ENCODE peak calls at places on chromosomes 3 and 15, in nine cellular contexts. D is mesenchymal stem cell, H is DND-41, S is osteoblast, E is aorta, C is A549, I is lung, P is stomach, Y is psoas muscle. F is an unnamed sample. For H3K4me1, the result is how much of the 10 kb centered on the place peaks cover.

GRCh38 chr15:85639752-85640381 is 154.9 kb downstream of the KLHL25 start:
- DNase-seq in D (peak), H (no peak), S (peak), E (no peak), C (no peak), I (no peak), P (no peak), Y (no peak), F (no peak)

GRCh38 chr15:71195242-71195641 is 80.0 kb downstream of the THSD4 start:
- DNase-seq in D (no peak), H (no peak), S (no peak), E (no peak), C (peak), I (no peak), P (no peak), Y (no peak), F (no peak)

GRCh38 chr15:39310633-39311032 is 270.2 kb upstream of the THBS1 start:
- DNase-seq in D (no peak), H (no peak), S (no peak), E (no peak), C (no peak), I (no peak), P (no peak), Y (no peak), F (no peak)

GRCh38 chr15:51737538-51738305 is at the start of gene LYSMD2:
- DNase-seq in D (peak), H (peak), S (peak), E (peak), C (peak), I (peak), P (peak), Y (peak), F (peak)

GRCh38 chr3:172848910-172849309 is 98.4 kb downstream of the ECT2 start:
- DNase-seq in D (peak), H (no peak), S (no peak), E (no peak), C (no peak), I (no peak), P (no peak), Y (no peak), F (no peak)

GRCh38 chr15:56608993-56609392 is 124.3 kb downstream of the ZNF280D start:
- DNase-seq in D (no peak), H (no peak), S (no peak), E (no peak), C (no peak), I (no peak), P (no peak), Y (no peak), F (no peak)

GRCh38 chr15:67178569-67179210 is 75.8 kb downstream of the AAGAB start:
- DNase-seq in D (peak), H (no peak), S (peak), E (peak), C (peak), I (no peak), P (no peak), Y (no peak), F (no peak)

GRCh38 chr3:11613319-11613718 is 30.4 kb downstream of the VGLL4 start:
- DNase-seq in D (no peak), H (no peak), S (no peak), E (no peak), C (no peak), I (no peak), P (no peak), Y (peak), F (no peak)

GRCh38 chr3:30496496-30496966 is 109.9 kb upstream of the TGFBR2 start:
- DNase-seq in D (peak), H (peak), S (peak), E (no peak), C (no peak), I (no peak), P (no peak), Y (no peak), F (no peak)

GRCh38 chr3:25313286-25313685 is 114.8 kb upstream of the RARB start:
- DNase-seq in D (peak), H (no peak), S (no peak), E (no peak), C (no peak), I (no peak), P (no peak), Y (no peak), F (no peak)

GRCh38 chr15:90782450-90782849 is 65.3 kb downstream of the BLM start:
- DNase-seq in D (no peak), H (no peak), S (no peak), E (no peak), C (no peak), I (no peak), P (no peak), Y (no peak), F (no peak)

GRCh38 chr3:109028753-109029152 is 75.1 kb upstream of the GUCA1C start:
- DNase-seq in D (no peak), H (no peak), S (no peak), E (no peak), C (no peak), I (no peak), P (no peak), Y (no peak), F (no peak)

GRCh38 chr3:6120786-6121185 is 740.1 kb upstream of the GRM7 start:
- DNase-seq in D (peak), H (no peak), S (no peak), E (no peak), C (no peak), I (no peak), P (no peak), Y (no peak), F (no peak)

GRCh38 chr3:72375237-72376154 is 472.7 kb downstream of the SHQ1 start:
- DNase-seq in D (no peak), H (no peak), S (no peak), E (no peak), C (no peak), I (no peak), P (no peak), Y (no peak), F (no peak)

GRCh38 chr15:58387130-58387529 is 44.7 kb upstream of the LIPC start:
- DNase-seq in D (peak), H (no peak), S (peak), E (no peak), C (no peak), I (no peak), P (no peak), Y (no peak), F (no peak)

GRCh38 chr3:138469869-138470268 is 35.5 kb downstream of the ESYT3 start:
- DNase-seq in D (no peak), H (no peak), S (no peak), E (peak), C (no peak), I (peak), P (no peak), Y (no peak), F (no peak)

GRCh38 chr3:62415312-62415791 is 42.0 kb upstream of the FEZF2 start:
- DNase-seq in D (no peak), H (peak), S (peak), E (no peak), C (no peak), I (no peak), P (no peak), Y (no peak), F (no peak)

GRCh38 chr3:40310690-40311089 is 1.2 kb downstream of the EIF1B start:
- DNase-seq in D (peak), H (no peak), S (no peak), E (no peak), C (no peak), I (no peak), P (no peak), Y (no peak), F (no peak)

GRCh38 chr15:55222588-55222987 is 25.8 kb upstream of the RSL24D1 start:
- DNase-seq in D (no peak), H (no peak), S (no peak), E (no peak), C (no peak), I (no peak), P (no peak), Y (no peak), F (no peak)

GRCh38 chr3:12307136-12307535 is 18.3 kb downstream of the PPARG start:
- DNase-seq in D (peak), H (no peak), S (no peak), E (no peak), C (peak), I (no peak), P (no peak), Y (no peak), F (no peak)

GRCh38 chr15:50135123-50135541 is 16.1 kb upstream of the ATP8B4 start:
- DNase-seq in D (peak), H (no peak), S (no peak), E (no peak), C (peak), I (no peak), P (no peak), Y (no peak), F (no peak)

GRCh38 chr15:59676565-59676964 is 12.6 kb downstream of the BNIP2 start:
- DNase-seq in D (no peak), H (no peak), S (no peak), E (no peak), C (no peak), I (no peak), P (no peak), Y (no peak), F (no peak)

DNA sequence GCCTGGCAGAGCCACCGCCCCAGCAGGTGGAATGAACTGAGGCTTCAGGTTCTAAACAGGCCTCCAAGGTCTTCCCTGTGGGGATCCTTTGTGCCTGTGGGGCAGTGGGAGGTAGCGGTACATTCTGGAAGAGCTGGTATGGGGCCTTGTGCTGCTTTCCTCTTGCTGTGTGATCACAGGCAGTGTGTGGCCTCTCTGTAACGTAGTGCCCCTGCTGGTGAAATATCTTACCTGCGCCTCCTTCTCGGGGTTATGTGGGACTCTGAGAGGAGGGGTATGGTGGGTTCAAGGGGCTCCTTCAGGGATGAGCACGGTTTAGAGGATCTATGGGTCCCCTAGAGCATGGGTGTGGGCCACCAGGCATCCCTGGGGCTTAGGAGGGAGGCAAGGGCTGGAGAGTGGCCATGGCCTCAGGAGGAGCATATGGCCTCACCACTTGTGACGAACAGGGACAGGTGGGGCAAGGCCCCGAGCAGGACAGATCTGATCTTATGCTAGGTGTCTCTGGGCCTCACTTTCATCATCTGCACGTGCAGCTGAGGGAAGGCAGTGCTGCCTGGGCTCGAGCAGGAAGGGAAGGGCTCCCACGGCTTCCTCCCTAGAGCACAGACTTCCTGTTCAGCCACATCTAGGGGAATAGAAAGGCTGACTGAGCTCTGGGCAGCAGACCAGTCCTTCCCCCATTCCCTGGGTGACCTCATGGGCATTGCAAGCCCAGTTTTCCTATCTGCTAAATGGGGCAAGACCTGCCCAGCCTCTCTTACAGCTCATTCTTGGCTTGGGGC is 1.9 kb upstream of the ALS2CL start:
- DNase-seq in D (no peak), H (peak), S (no peak), E (no peak), C (peak), I (peak), P (peak), Y (peak), F (peak)
- H3K4me1 ChIP-seq in D (under half), H (under half), S (under half), E (under half), C (under half), I (under half), P (under half), Y (half or more), F (under half)

GRCh38 chr15:74324714-74325113 is 42.7 kb downstream of the CYP11A1 start:
- DNase-seq in D (no peak), H (no peak), S (no peak), E (no peak), C (no peak), I (no peak), P (no peak), Y (no peak), F (no peak)

GRCh38 chr15:74320358-74321247 is 46.8 kb downstream of the CYP11A1 start:
- DNase-seq in D (peak), H (peak), S (peak), E (peak), C (peak), I (no peak), P (peak), Y (peak), F (peak)

GRCh38 chr15:74319596-74320357 is 47.7 kb downstream of the CYP11A1 start:
- DNase-seq in D (no peak), H (no peak), S (peak), E (no peak), C (no peak), I (no peak), P (no peak), Y (no peak), F (no peak)

GRCh38 chr15:74319138-74319460 is 48.3 kb downstream of the CYP11A1 start:
- DNase-seq in D (no peak), H (no peak), S (peak), E (no peak), C (no peak), I (no peak), P (no peak), Y (no peak), F (no peak)

DNA sequence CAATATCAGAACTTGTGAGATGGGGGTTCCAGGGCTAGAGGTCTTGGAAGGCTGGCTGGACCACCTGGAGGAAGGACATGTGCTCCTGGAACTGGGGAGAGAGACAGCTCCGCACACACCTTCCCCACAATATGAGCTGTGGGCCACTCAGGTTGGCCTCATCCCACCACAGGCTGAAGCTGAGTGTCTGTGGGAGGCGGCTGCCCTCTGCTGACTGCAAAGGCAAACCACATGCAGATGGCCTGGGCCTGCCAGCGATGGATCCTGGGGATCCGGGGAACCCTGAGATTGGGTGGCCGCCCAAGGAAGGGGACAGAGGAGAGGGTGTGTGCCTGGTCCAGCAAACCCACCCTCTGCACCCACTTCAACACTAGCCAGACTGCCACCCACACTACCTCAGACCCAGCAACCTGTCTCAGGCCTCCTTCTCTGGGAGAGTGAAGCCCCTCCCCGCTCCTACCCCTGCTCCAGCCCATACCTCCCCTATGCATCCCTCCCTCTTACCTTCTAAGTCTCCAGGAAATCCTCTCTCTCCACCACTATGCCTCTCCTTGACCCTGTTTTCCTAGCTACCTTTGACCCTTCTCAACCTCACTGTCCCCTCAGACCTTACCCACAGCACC is 44.8 kb downstream of the CYP11A1 start:
- DNase-seq in D (peak), H (peak), S (peak), E (peak), C (peak), I (peak), P (peak), Y (peak), F (peak)
- H3K4me3 ChIP-seq in D (no peak), H (no peak), S (no peak), E (no peak), C (no peak), I (no peak), P (no peak), Y (no peak), F (no peak)

GRCh38 chr3:114746502-114746901 is 400.6 kb downstream of the ZBTB20 start:
- DNase-seq in D (no peak), H (no peak), S (peak), E (no peak), C (peak), I (no peak), P (no peak), Y (no peak), F (no peak)
- H3K27ac ChIP-seq in D (peak), H (peak), S (peak), E (no peak), C (peak), I (no peak), P (peak), Y (peak), F (no peak)

DNA sequence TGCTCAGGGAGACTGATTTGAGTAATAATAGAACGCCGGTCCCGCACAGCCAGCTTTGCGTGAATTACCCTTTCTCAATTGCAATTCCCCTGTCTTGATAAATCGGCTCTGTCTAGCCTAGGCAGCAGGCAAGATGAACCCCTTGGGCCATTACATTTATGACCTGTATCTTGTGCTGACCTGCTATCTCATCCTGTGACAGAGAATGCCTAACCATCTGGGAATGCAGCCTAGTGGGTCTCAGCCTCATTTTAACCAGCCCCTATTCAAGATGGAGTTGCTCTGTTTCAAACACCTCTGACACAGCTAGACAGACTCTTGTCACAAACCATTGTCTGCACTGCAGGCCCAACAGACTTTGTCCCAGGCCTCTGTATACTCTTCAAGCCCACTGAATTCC is 13.8 kb upstream of the NUP210 start:
- DNase-seq in D (no peak), H (no peak), S (no peak), E (no peak), C (no peak), I (no peak), P (no peak), Y (no peak), F (no peak)
- H3K4me1 ChIP-seq in D (under half), H (under half), S (under half), E (under half), C (under half), I (under half), P (under half), Y (under half), F (under half)

DNA sequence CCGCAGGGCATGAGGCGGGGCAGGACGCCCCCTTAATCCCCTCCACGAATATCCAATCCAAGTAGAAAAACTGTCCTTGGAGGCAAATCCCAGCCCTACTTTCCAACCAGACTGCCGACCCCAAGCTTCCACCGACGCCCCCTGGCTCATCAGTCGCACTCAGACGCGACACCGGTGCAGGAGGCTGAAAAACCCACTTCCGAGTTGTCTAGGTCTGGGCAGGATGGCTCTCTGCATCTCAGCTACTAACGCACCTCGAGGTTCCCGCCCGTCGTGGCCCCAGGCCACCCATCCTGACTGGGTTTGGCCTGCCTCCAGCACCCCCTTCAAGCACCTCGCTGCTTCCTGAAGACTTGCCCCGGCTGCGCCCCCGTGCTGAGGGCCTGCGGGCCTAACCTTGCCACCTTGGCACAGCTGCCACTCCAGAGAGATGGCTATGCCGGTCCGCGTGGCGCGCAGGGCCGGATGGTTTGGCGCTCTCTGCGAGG is 15.5 kb downstream of the RGMA start:
- DNase-seq in D (no peak), H (no peak), S (no peak), E (no peak), C (no peak), I (no peak), P (no peak), Y (peak), F (no peak)
- H3K4me3 ChIP-seq in D (peak), H (no peak), S (peak), E (no peak), C (peak), I (no peak), P (peak), Y (peak), F (no peak)

GRCh38 chr3:129617381-129618185 is 11.1 kb upstream of the PLXND1 start:
- DNase-seq in D (no peak), H (no peak), S (peak), E (peak), C (no peak), I (no peak), P (no peak), Y (peak), F (no peak)
- H3K27ac ChIP-seq in D (no peak), H (no peak), S (no peak), E (no peak), C (peak), I (peak), P (peak), Y (peak), F (no peak)

GRCh38 chr15:53126144-53126543 is 336.0 kb upstream of the ONECUT1 start:
- DNase-seq in D (no peak), H (peak), S (no peak), E (no peak), C (no peak), I (no peak), P (no peak), Y (no peak), F (no peak)

GRCh38 chr15:53128652-53129051 is 338.5 kb upstream of the ONECUT1 start:
- DNase-seq in D (no peak), H (no peak), S (no peak), E (no peak), C (no peak), I (no peak), P (no peak), Y (no peak), F (no peak)

GRCh38 chr15:53122818-53123217 is 332.7 kb upstream of the ONECUT1 start:
- DNase-seq in D (no peak), H (no peak), S (no peak), E (no peak), C (no peak), I (no peak), P (peak), Y (no peak), F (no peak)
- H3K4me1 ChIP-seq in D (under half), H (half or more), S (under half), E (under half), C (under half), I (under half), P (under half), Y (under half), F (under half)